ENCODE peak calls at places on chromosomes 16 and 17, in four cellular contexts. A is fibroblast of the aortic adventitia, K is HCT116, N is transverse colon. F is an unnamed sample.

GRCh38 chr16:46859719-46860152 is 24.4 kb upstream of the GPT2 start:
- DNase-seq in K (peak), N (peak), A (peak), F (peak)

GRCh38 chr17:75610103-75610984 is 22.7 kb downstream of the MYO15B start:
- DNase-seq in N (peak), A (no peak), K (no peak), F (no peak)

GRCh38 chr17:42405963-42406495 is 17.0 kb downstream of the CAVIN1 start:
- DNase-seq in A (peak), K (no peak), N (peak), F (peak)

GRCh38 chr16:11799509-11800384 is 2.7 kb upstream of the ZC3H7A start:
- DNase-seq in K (no peak), A (no peak), N (no peak), F (no peak)

GRCh38 chr17:30426292-30426691 is 47.6 kb downstream of the CPD start:
- DNase-seq in N (no peak), K (no peak), A (no peak), F (no peak)

GRCh38 chr17:41984454-41984853 is 17.9 kb downstream of the CNP start:
- DNase-seq in K (no peak), A (no peak), N (no peak), F (no peak)

GRCh38 chr16:70650216-70650615 is 3.9 kb downstream of the IL34 start:
- DNase-seq in N (no peak), A (no peak), K (no peak), F (no peak)

GRCh38 chr17:75539969-75540729 is 14.7 kb downstream of the LLGL2 start:
- DNase-seq in N (no peak), A (no peak), K (no peak), F (no peak)

GRCh38 chr17:2025622-2026309 is 632 bp upstream of the RTN4RL1 start:
- DNase-seq in N (peak), K (no peak), A (peak), F (peak)

GRCh38 chr17:71085238-71086033 is 916.1 kb downstream of the KCNJ2 start:
- DNase-seq in K (peak), N (peak), A (no peak), F (no peak)

GRCh38 chr16:69187387-69187890 is 475 bp downstream of the SNTB2 start:
- DNase-seq in A (no peak), N (peak), K (no peak), F (no peak)

GRCh38 chr17:2076461-2076984 is 21.6 kb downstream of the HIC1 start:
- DNase-seq in K (no peak), A (no peak), N (no peak), F (peak)

GRCh38 chr16:77212736-77213541 is 13.7 kb downstream of the SYCE1L start:
- DNase-seq in N (peak), A (no peak), K (no peak), F (peak)

DNA sequence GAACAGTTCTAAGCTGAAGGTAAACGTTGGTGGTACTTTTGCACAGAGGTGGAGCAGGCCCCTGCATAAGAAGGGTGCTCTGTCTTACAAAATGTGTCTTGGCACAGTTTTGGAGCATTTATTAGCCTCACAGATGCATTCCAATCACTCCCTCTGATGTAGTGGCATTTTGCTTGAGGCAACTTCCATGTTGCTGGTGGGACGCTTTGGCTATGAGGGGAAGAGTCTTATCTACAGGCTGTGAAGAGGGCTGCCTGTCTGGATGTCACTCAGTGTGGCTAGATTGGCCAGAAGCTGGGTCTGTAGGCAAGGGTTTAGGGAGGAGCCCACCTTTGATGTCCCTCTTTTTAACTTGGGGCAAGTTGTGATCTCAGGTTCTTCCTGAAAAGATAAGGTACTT is 2.6 kb upstream of the RARA start:
- DNase-seq in K (no peak), A (no peak), N (no peak), F (no peak)
- H3K4me3 ChIP-seq in K (no peak), A (no peak), N (no peak), F (no peak)

GRCh38 chr16:57071840-57072541 is 20.4 kb upstream of the CPNE2 start:
- DNase-seq in A (peak), N (no peak), K (peak), F (peak)

GRCh38 chr16:57070986-57071540 is 21.3 kb upstream of the CPNE2 start:
- DNase-seq in K (no peak), N (no peak), A (no peak), F (no peak)

GRCh38 chr16:57069053-57069452 is 23.3 kb upstream of the CPNE2 start:
- DNase-seq in K (no peak), N (no peak), A (no peak), F (no peak)

GRCh38 chr16:57069635-57070350 is 22.6 kb upstream of the CPNE2 start:
- DNase-seq in A (no peak), K (no peak), N (no peak), F (no peak)

DNA sequence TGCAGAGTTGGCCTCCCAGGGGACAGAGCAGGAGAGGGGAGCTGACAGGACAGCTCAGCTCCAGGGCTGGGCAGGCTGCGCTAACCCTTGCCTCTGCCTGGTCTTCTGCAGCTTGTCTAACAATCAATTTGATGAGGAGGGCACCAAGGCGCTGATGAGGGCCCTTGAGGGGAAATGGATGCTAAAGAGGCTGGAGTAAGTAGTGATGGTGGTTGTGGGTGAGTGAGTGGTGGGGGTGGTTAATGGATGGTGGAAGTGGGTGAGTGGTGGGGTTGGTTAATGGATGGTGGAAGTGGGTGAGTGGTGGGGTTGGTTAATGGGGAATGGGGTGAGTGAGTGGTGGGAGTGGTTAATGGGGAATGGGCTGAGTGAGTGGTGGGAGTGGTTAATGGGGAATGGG is 22.0 kb upstream of the CPNE2 start:
- DNase-seq in K (no peak), N (no peak), A (no peak), F (no peak)
- TF ChIP-seq CTCF in K (no peak), N (no peak), A (no peak), F (no peak)

GRCh38 chr17:7887482-7888183 is 956 bp upstream of the CHD3 start:
- DNase-seq in K (peak), N (peak), A (peak), F (peak)

GRCh38 chr17:7888184-7888920 is at the start of gene CHD3:
- DNase-seq in K (no peak), A (peak), N (peak), F (peak)

GRCh38 chr17:7886227-7887037 is 2.2 kb upstream of the CHD3 start:
- DNase-seq in K (no peak), A (peak), N (peak), F (peak)

GRCh38 chr17:7887038-7887481 is 1.5 kb upstream of the CHD3 start:
- DNase-seq in K (no peak), A (no peak), N (no peak), F (no peak)

GRCh38 chr17:7889166-7889584 is 586 bp downstream of the CHD3 start:
- DNase-seq in K (peak), A (peak), N (peak), F (peak)
- H3K4me3 ChIP-seq in K (peak), A (peak), N (no peak), F (no peak)

DNA sequence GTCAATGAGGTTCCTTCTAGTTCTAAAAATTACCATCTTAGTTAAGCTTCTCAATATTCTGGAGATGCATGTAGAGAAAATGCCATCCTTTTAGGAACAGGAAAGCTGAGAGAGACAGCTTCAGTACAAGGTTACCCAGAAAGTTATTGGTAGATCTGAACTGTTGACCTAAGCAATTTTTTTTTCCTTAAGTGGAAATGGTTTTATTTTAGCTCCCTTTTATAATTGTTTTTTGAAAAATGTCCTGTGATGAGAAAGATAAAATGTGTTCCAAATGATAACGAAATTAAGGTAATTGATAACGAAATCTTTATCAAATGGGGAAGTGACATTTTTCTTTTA is 8.2 kb downstream of the PSMD7 start:
- DNase-seq in N (no peak), K (no peak), A (no peak), F (no peak)
- TF ChIP-seq CTCF in N (no peak), K (no peak), A (no peak), F (no peak)

GRCh38 chr17:3738562-3739295 is 15.0 kb downstream of the HASPIN start:
- DNase-seq in K (no peak), A (no peak), N (peak), F (no peak)
- H3K4me3 ChIP-seq in K (no peak), A (no peak), N (no peak), F (no peak)

GRCh38 chr17:48631693-48632578 is 5.8 kb upstream of the HOXB9 start:
- DNase-seq in K (no peak), A (no peak), N (no peak), F (no peak)
- TF ChIP-seq CTCF in K (no peak), A (no peak), N (no peak), F (no peak)

GRCh38 chr17:3524024-3524423 is 33.6 kb downstream of the TRPV3 start:
- DNase-seq in A (no peak), N (no peak), K (no peak), F (no peak)
- H3K4me3 ChIP-seq in A (no peak), N (no peak), K (no peak), F (no peak)

F was measured in choroid plexus epithelial cell.